ENCODE peak calls at places on chromosomes 12 and 14, in four cellular contexts. M is neuronal stem cell, I is H1, G is trophoblast cell. F is an unnamed sample.
A peak's percentile ranks its signal among the peaks of the same experiment; 100 is the strongest.

GRCh38 chr12:54338682-54339296 is 13.9 kb downstream of the COPZ1 start:
- DNase-seq in G (no peak), M (no peak), I (no peak), F (peak; percentile 24)

GRCh38 chr12:12939888-12940287 is 12.1 kb downstream of the GPRC5D start:
- DNase-seq in G (no peak), I (no peak), M (no peak), F (no peak)

GRCh38 chr14:68695326-68695768 is 97.5 kb downstream of the ZFP36L1 start:
- DNase-seq in I (no peak), G (peak; percentile 96), M (no peak), F (peak; percentile 98)

GRCh38 chr12:89768586-89769482 is 60.2 kb upstream of the ATP2B1 start:
- DNase-seq in M (no peak), I (no peak), G (peak; percentile 99), F (peak; percentile 97)

GRCh38 chr14:37545174-37545573 is 49.9 kb downstream of the FOXA1 start:
- DNase-seq in M (no peak), G (no peak), I (no peak), F (no peak)

GRCh38 chr14:104886690-104887622 is 21.9 kb downstream of the CEP170B start:
- DNase-seq in I (no peak), M (no peak), G (no peak), F (no peak)

GRCh38 chr14:105484069-105484996 is 2.4 kb upstream of the CRIP1 start:
- DNase-seq in M (no peak), G (peak; percentile 61), I (no peak), F (peak; percentile 74)

GRCh38 chr14:99271951-99272668 is at the start of gene BCL11B:
- DNase-seq in M (no peak), G (peak; percentile 7), I (no peak), F (peak; percentile 77)

GRCh38 chr14:32075636-32076277 is 1.3 kb upstream of the ARHGAP5 start:
- DNase-seq in M (peak; percentile 20), G (peak; percentile 21), I (no peak), F (peak; percentile 50)

GRCh38 chr14:78974691-78975090 is 804.5 kb downstream of the NRXN3 start:
- DNase-seq in I (no peak), M (no peak), G (no peak), F (peak; percentile 28)

DNA sequence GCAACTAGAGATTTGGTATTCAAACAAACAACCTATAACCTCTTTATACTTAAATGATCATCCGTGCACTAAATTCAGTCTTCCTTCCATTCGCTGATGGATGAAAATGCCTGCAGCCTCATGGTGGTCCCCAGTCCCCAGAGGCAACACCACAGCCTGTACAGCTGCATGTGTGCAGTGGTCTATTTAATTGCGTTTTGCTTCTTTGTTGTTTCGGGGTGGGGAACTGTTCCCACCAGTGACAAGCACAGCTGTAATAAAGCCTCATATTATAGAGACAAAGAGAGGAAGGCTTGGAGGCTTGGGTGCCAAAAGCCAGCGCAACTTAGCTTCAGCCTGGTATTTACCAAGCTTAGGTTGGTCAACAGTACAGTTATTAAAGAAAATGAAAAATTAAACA is 3.9 kb upstream of the SELPLG start:
- DNase-seq in G (no peak), M (no peak), I (no peak), F (no peak)
- H3K4me3 ChIP-seq in G (no peak overlapping the region), M (no peak overlapping the region), I (peak overlapping the region; percentile 33), F (no peak overlapping the region)

GRCh38 chr14:22829661-22830328 is at the start of gene MRPL52:
- DNase-seq in I (no peak), G (peak; percentile 92), M (no peak), F (peak; percentile 88)
- H2BK12ac ChIP-seq in I (peak within 1 kb of the TSS; percentile 20), G (peak within 1 kb of the TSS; percentile 87), M (no peak within 1 kb of the TSS), F (no peak within 1 kb of the TSS)

GRCh38 chr14:55446833-55447232 is 6.4 kb upstream of the TBPL2 start:
- DNase-seq in G (no peak), M (no peak), I (no peak), F (peak; percentile 70)
- H3K27ac ChIP-seq in G (no peak overlapping the region), M (no peak overlapping the region), I (no peak overlapping the region), F (peak overlapping the region; percentile 54)

GRCh38 chr14:54687750-54688119 is 120.8 kb downstream of the SAMD4A start:
- DNase-seq in M (no peak), G (no peak), I (no peak), F (no peak)

GRCh38 chr14:54685286-54685845 is 118.4 kb downstream of the SAMD4A start:
- DNase-seq in I (no peak), M (no peak), G (no peak), F (no peak)

GRCh38 chr14:54688229-54688628 is 121.3 kb downstream of the SAMD4A start:
- DNase-seq in I (no peak), G (no peak), M (no peak), F (no peak)

GRCh38 chr14:54686871-54687749 is 120.2 kb downstream of the SAMD4A start:
- DNase-seq in I (no peak), G (no peak), M (no peak), F (no peak)

DNA sequence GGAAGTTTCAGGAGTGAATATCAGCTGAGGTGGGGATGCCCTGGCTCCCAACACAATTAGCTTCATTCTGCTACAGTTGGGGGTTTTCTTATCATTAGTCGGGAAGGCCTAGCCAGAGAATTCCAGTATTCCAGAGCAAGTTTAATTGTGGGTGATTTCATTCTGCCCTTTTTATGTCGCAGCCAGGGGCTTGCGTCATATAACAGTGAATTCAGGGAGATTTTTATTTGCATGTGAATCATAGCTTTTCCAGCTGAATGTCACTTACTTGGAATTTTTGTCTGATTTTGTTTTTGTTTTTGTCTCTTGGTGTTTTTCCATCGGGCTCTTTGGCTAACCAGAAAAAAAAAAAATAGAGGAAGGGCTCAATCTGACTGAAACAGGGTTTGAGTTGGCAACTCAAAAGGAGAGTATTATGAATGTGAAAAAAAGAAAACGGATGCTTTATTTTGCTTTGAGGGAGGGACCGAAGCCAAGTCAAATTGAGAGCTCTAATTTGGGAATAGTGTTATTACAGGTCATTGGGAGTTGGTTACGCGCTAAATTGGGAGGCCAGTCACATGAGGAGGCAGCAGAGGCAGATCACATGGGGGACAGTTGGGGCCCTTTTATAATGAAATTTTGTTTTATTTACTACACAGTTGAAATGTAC is 119.4 kb downstream of the SAMD4A start:
- DNase-seq in M (no peak), G (peak; percentile 7), I (no peak), F (peak; percentile 82)
- H3K4me3 ChIP-seq in M (no peak overlapping the region), G (no peak overlapping the region), I (no peak overlapping the region), F (no peak overlapping the region)

DNA sequence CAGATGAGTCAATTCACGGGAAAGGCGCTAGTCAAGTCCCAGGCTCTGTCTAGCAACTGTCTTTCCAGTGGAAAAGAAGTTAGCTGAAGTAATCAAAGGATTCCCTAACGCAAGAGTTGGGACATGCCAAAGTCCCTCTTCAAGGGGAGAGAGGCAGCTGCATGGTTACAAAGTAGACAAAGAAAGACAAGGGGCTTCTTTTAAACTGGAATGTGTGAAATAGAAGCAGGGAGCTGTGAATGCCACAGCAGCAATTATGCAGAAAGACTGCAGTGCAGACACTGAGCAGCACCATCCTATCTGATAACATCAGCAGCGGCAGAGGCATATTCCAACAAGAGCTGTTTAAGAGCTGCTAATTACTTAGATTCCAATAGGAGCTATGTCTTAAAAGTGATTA is 12.5 kb upstream of the CIPC start:
- DNase-seq in M (peak; percentile 73), G (peak; percentile 89), I (no peak), F (peak; percentile 50)
- H2BK12ac ChIP-seq in M (peak overlapping the region; percentile 77), G (peak overlapping the region; percentile 81), I (peak overlapping the region; percentile 84), F (no peak overlapping the region)

DNA sequence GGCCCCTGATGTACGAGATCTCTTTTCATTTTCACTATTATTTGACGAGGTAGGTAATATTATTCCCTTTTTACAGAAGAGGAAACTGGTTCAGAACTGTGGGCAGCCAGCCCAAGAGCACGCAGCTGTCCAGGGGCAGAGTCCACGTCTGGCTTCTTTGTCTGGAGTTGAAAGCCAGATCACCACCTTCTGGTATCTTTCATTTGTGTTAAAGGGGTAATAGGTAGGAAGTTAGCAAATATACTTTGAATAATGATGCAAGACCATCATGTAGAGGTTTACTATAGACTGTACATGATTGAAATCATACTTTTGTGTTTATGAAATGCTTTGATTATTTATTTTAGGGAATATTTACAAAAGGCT is 144.1 kb upstream of the AMIGO2 start:
- DNase-seq in G (no peak), M (no peak), I (no peak), F (peak; percentile 32)
- H3K27ac ChIP-seq in G (peak overlapping the region; percentile 66), M (no peak overlapping the region), I (peak overlapping the region; percentile 50), F (no peak overlapping the region)

F was measured in mesenchymal stem cell.